ENCODE peak calls at places on chromosomes 13 and 19, in five cellular contexts. S is mesenchymal stem cell, G is H1, M is IMR-90, J is neuronal stem cell. F is an unnamed sample. For H3K9me3, the result is how much of the 10 kb centered on the place peaks cover.

GRCh38 chr13:81771948-81772347 is 1431.0 kb upstream of the SPRY2 start:
- DNase-seq in S (no peak), G (no peak), M (no peak), J (no peak), F (no peak)

GRCh38 chr13:29743229-29743786 is 107.1 kb downstream of the UBL3 start:
- DNase-seq in S (peak), G (no peak), M (peak), J (no peak), F (no peak)

GRCh38 chr19:58474997-58475713 is 997 bp upstream of the ZNF446 start:
- DNase-seq in S (no peak), G (no peak), M (no peak), J (no peak), F (peak)

GRCh38 chr19:2149980-2150793 is 1.2 kb downstream of the AP3D1 start:
- DNase-seq in S (peak), G (no peak), M (peak), J (no peak), F (no peak)

GRCh38 chr13:108230377-108230776 is 12.2 kb downstream of the ABHD13 start:
- DNase-seq in S (no peak), G (no peak), M (no peak), J (no peak), F (no peak)

GRCh38 chr13:48319458-48320395 is 16.2 kb downstream of the RB1 start:
- DNase-seq in S (no peak), G (no peak), M (no peak), J (no peak), F (no peak)

GRCh38 chr13:59000770-59001169 is 1163.0 kb downstream of the DIAPH3 start:
- DNase-seq in S (no peak), G (no peak), M (no peak), J (no peak), F (no peak)

GRCh38 chr13:34655554-34655953 is 286.5 kb upstream of the NBEA start:
- DNase-seq in S (peak), G (no peak), M (no peak), J (no peak), F (no peak)

GRCh38 chr13:49441846-49442245 is 2.0 kb downstream of the CAB39L start:
- DNase-seq in S (peak), G (no peak), M (peak), J (no peak), F (no peak)

GRCh38 chr19:19820774-19821315 is 705 bp downstream of the ZNF506 start:
- DNase-seq in S (no peak), G (no peak), M (no peak), J (no peak), F (no peak)

GRCh38 chr19:5281588-5281987 is 59.0 kb downstream of the PTPRS start:
- DNase-seq in S (no peak), G (no peak), M (no peak), J (no peak), F (no peak)

GRCh38 chr19:23474172-23474571 is 78.9 kb upstream of the ZNF91 start:
- DNase-seq in S (no peak), G (no peak), M (no peak), J (no peak), F (no peak)

GRCh38 chr13:66659291-66660012 is 570.7 kb downstream of the PCDH9 start:
- DNase-seq in S (peak), G (no peak), M (no peak), J (no peak), F (no peak)

GRCh38 chr13:44768233-44768632 is 192.1 kb upstream of the TSC22D1 start:
- DNase-seq in S (no peak), G (no peak), M (no peak), J (no peak), F (no peak)

GRCh38 chr19:18233224-18233825 is 7.1 kb upstream of the PDE4C start:
- DNase-seq in S (peak), G (no peak), M (peak), J (no peak), F (peak)

GRCh38 chr13:30486230-30487074 is 20.7 kb upstream of the HMGB1 start:
- DNase-seq in S (no peak), G (no peak), M (no peak), J (no peak), F (peak)

GRCh38 chr13:42218576-42218975 is 53.4 kb upstream of the AKAP11 start:
- DNase-seq in S (no peak), G (no peak), M (no peak), J (no peak), F (no peak)

GRCh38 chr13:44921931-44922758 is 67.1 kb downstream of the NUFIP1 start:
- DNase-seq in S (peak), G (no peak), M (peak), J (no peak), F (no peak)

GRCh38 chr13:51283361-51283760 is 56.1 kb upstream of the SERPINE3 start:
- DNase-seq in S (no peak), G (no peak), M (no peak), J (no peak), F (peak)

GRCh38 chr13:113845055-113845454 is 18.8 kb downstream of the GAS6 start:
- DNase-seq in S (no peak), G (no peak), M (no peak), J (no peak), F (no peak)

GRCh38 chr19:50555447-50556235 is 12.6 kb downstream of the LRRC4B start:
- DNase-seq in S (peak), G (peak), M (no peak), J (no peak), F (peak)

GRCh38 chr19:41264581-41265375 is 606 bp downstream of the HNRNPUL1 start:
- DNase-seq in S (peak), G (no peak), M (peak), J (no peak), F (peak)

GRCh38 chr19:35229601-35230000 is 1.1 kb upstream of the FAM187B start:
- DNase-seq in S (no peak), G (no peak), M (no peak), J (no peak), F (no peak)

GRCh38 chr19:13770013-13770635 is 4.1 kb upstream of the C19orf53 start:
- DNase-seq in S (no peak), G (no peak), M (no peak), J (no peak), F (no peak)

GRCh38 chr19:53172892-53173291 is 14.0 kb upstream of the ZNF347 start:
- DNase-seq in S (no peak), G (no peak), M (peak), J (no peak), F (no peak)

GRCh38 chr13:47546265-47546962 is 454.7 kb downstream of the SUCLA2 start:
- DNase-seq in S (peak), G (no peak), M (no peak), J (no peak), F (no peak)

GRCh38 chr19:28631931-28632330 is 581.0 kb downstream of the UQCRFS1 start:
- DNase-seq in S (no peak), G (no peak), M (no peak), J (no peak), F (no peak)

GRCh38 chr19:5147971-5148793 is 179.3 kb downstream of the KDM4B start:
- DNase-seq in S (no peak), G (no peak), M (no peak), J (no peak), F (no peak)

GRCh38 chr19:1251503-1252220 is 3.3 kb downstream of the MIDN start:
- DNase-seq in S (no peak), G (no peak), M (no peak), J (no peak), F (no peak)

GRCh38 chr13:42137856-42138537 is 89.5 kb downstream of the DGKH start:
- DNase-seq in S (peak), G (no peak), M (peak), J (no peak), F (no peak)

GRCh38 chr19:14632286-14632685 is 42.4 kb downstream of the ADGRE3 start:
- DNase-seq in S (peak), G (no peak), M (peak), J (no peak), F (peak)

GRCh38 chr19:8036438-8037099 is 16.0 kb upstream of the CCL25 start:
- DNase-seq in S (no peak), G (no peak), M (no peak), J (no peak), F (no peak)

GRCh38 chr13:100434010-100434763 is 154.4 kb downstream of the GGACT start:
- DNase-seq in S (peak), G (no peak), M (peak), J (no peak), F (no peak)

GRCh38 chr13:38577048-38577447 is 109.8 kb upstream of the FREM2 start:
- DNase-seq in S (peak), G (no peak), M (no peak), J (no peak), F (no peak)

GRCh38 chr13:113205428-113205931 is 3.0 kb downstream of the PCID2 start:
- DNase-seq in S (peak), G (no peak), M (peak), J (no peak), F (no peak)

GRCh38 chr13:28564030-28564429 is 69.1 kb upstream of the FLT1 start:
- DNase-seq in S (no peak), G (no peak), M (no peak), J (no peak), F (no peak)
- H2BK5ac ChIP-seq in S (no peak), G (no peak), M (no peak), J (no peak), F (no peak)

DNA sequence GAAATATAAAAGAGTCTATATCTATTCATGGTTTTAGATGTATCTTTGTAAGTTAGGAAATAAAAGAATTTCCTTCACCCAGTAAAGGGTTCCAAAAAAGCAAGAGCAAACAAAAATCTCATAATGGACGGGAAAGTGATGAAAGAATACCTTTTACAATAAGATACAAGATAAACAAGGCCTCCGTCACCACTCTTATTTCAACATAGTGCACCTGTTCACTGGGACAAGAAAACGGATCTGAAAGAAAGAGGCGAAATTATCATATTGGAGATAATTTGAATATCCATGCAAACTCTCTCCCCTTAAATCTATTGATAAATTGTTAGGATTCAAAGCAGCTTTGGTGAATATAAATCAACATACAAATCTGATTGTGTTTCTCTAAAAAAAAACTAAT is 877 bp upstream of the NLRP11 start:
- DNase-seq in S (no peak), G (no peak), M (no peak), J (no peak), F (no peak)
- H3K9me3 ChIP-seq in S (under half), G (half or more), M (under half), J (under half), F (half or more)

GRCh38 chr13:26476744-26477129 is 80.7 kb upstream of the WASF3 start:
- DNase-seq in S (no peak), G (no peak), M (no peak), J (no peak), F (no peak)
- H2BK5ac ChIP-seq in S (peak), G (peak), M (peak), J (no peak), F (no peak)

GRCh38 chr19:11611730-11612129 is 14.4 kb downstream of the ZNF627 start:
- DNase-seq in S (no peak), G (no peak), M (no peak), J (no peak), F (no peak)
- H3K9me3 ChIP-seq in S (under half), G (under half), M (under half), J (half or more), F (under half)